ENCODE peak calls at places on chromosomes 16 and 17, in seven cellular contexts. B is OCI-M1, D is right lobe of liver, P is esophagus squamous epithelium, R is T-cell, T is GM12865, O is cardiac septum. Q is an unnamed sample.

GRCh38 chr17:21287703-21288449 is 3.4 kb downstream of the MAP2K3 start:
- DNase-seq in B (peak; percentile 68), D (peak; percentile 98), P (peak; percentile 82), R (peak; percentile 95), T (peak; percentile 88), O (peak; percentile 99), Q (peak; percentile 89)

GRCh38 chr16:49463529-49463928 is 89.9 kb downstream of the C16orf78 start:
- DNase-seq in B (no peak), D (no peak), P (no peak), R (peak; percentile 74), T (peak; percentile 89), O (no peak), Q (peak; percentile 37)

GRCh38 chr17:74177018-74177450 is 26.4 kb upstream of the RPL38 start:
- DNase-seq in B (no peak), D (no peak), P (no peak), R (no peak), T (no peak), O (no peak), Q (no peak)

GRCh38 chr17:73899839-73900238 is 255.6 kb upstream of the SDK2 start:
- DNase-seq in B (no peak), D (no peak), P (no peak), R (no peak), T (no peak), O (no peak), Q (no peak)

GRCh38 chr16:11707679-11708197 is 34.9 kb downstream of the TXNDC11 start:
- DNase-seq in B (no peak), D (no peak), P (no peak), R (no peak), T (no peak), O (no peak), Q (no peak)

GRCh38 chr16:4945560-4946502 is 8.9 kb upstream of the PPL start:
- DNase-seq in B (no peak), D (no peak), P (no peak), R (no peak), T (no peak), O (no peak), Q (no peak)

GRCh38 chr17:35766903-35767510 is 6.3 kb downstream of the C17orf50 start:
- DNase-seq in B (peak; percentile 57), D (no peak), P (no peak), R (no peak), T (peak; percentile 32), O (no peak), Q (peak; percentile 53)

GRCh38 chr17:78151514-78152008 is 5.4 kb downstream of the C17orf99 start:
- DNase-seq in B (no peak), D (no peak), P (no peak), R (no peak), T (no peak), O (no peak), Q (no peak)

GRCh38 chr16:9138731-9139501 is 47.5 kb downstream of the HAPSTR1 start:
- DNase-seq in B (peak; percentile 51), D (peak; percentile 77), P (no peak), R (peak; percentile 63), T (peak; percentile 80), O (peak; percentile 86), Q (peak; percentile 68)

GRCh38 chr16:52050418-52050817 is 496.5 kb downstream of the TOX3 start:
- DNase-seq in B (peak; percentile 70), D (no peak), P (no peak), R (no peak), T (no peak), O (no peak), Q (no peak)

GRCh38 chr17:27630607-27631408 is at the start of gene LGALS9:
- DNase-seq in B (peak; percentile 94), D (no peak), P (no peak), R (peak; percentile 30), T (peak; percentile 81), O (no peak), Q (peak; percentile 85)

GRCh38 chr17:43556292-43556691 is 10.2 kb upstream of the ETV4 start:
- DNase-seq in B (peak; percentile 95), D (no peak), P (no peak), R (no peak), T (no peak), O (no peak), Q (peak; percentile 82)

GRCh38 chr17:1055751-1056645 is 59.1 kb downstream of the TIMM22 start:
- DNase-seq in B (peak; percentile 64), D (peak; percentile 64), P (no peak), R (peak; percentile 30), T (peak; percentile 52), O (no peak), Q (peak; percentile 48)

GRCh38 chr17:72466199-72466598 is 345.4 kb downstream of the SOX9 start:
- DNase-seq in B (no peak), D (no peak), P (no peak), R (no peak), T (peak; percentile 78), O (no peak), Q (no peak)

GRCh38 chr16:86676216-86676800 is 98.0 kb downstream of the FOXL1 start:
- DNase-seq in B (no peak), D (no peak), P (no peak), R (no peak), T (no peak), O (no peak), Q (no peak)

GRCh38 chr17:16052486-16052885 is 52.9 kb downstream of the TTC19 start:
- DNase-seq in B (no peak), D (no peak), P (no peak), R (no peak), T (no peak), O (no peak), Q (no peak)

GRCh38 chr17:21250719-21251305 is 2.4 kb downstream of the NATD1 start:
- DNase-seq in B (no peak), D (no peak), P (no peak), R (no peak), T (no peak), O (no peak), Q (no peak)